ENCODE peak calls at places on chromosomes 3 and 15, in nine cellular contexts. Y is EL; C is GM12878; U is mesothelial cell of epicardium; Z is gastrocnemius medialis; J is AG08395; L is iris pigment epithelial cell; G is anterior cingulate cortex; V is activated CD4-positive, alpha-beta T cell treated with anti-CD3 and anti-CD28 coated beads, Interleukin-2, amount 50 U/mL, for 24 hours. P is an unnamed sample.
A peak's percentile ranks its signal among the peaks of the same experiment; 100 is the strongest.

GRCh38 chr3:155335955-155336354 is 42.5 kb upstream of the STRIT1 start:
- DNase-seq in V (no peak), J (no peak), C (peak; percentile 49), L (no peak), U (no peak), Z (no peak), G (no peak), Y (no peak), P (no peak)

GRCh38 chr15:48090115-48090514 is 30.7 kb upstream of the SLC24A5 start:
- DNase-seq in J (no peak), V (no peak), Y (no peak), Z (no peak), L (no peak), U (no peak), C (no peak), G (no peak), P (no peak)

GRCh38 chr15:67762610-67763368 is 62.5 kb upstream of the SKOR1 start:
- DNase-seq in U (no peak), Z (no peak), C (peak; percentile 85), G (no peak), J (peak; percentile 58), L (peak; percentile 58), Y (peak; percentile 3), V (peak; percentile 27), P (no peak)

GRCh38 chr15:39127925-39128617 is 452.8 kb upstream of the THBS1 start:
- DNase-seq in L (peak; percentile 94), Y (peak; percentile 93), V (no peak), G (no peak), U (no peak), J (peak; percentile 72), C (no peak), Z (no peak), P (peak; percentile 69)

GRCh38 chr15:58229297-58229768 is 91.2 kb downstream of the AQP9 start:
- DNase-seq in C (no peak), L (peak; percentile 8), Z (no peak), Y (no peak), J (peak; percentile 18), G (peak; percentile 54), U (no peak), V (no peak), P (no peak)

GRCh38 chr15:48478581-48478980 is 147.4 kb downstream of the DUT start:
- DNase-seq in L (peak; percentile 77), J (no peak), U (no peak), C (no peak), Z (no peak), Y (no peak), G (no peak), V (no peak), P (no peak)

GRCh38 chr3:8600457-8600856 is 44.1 kb downstream of the SSUH2 start:
- DNase-seq in J (no peak), Z (no peak), Y (no peak), C (no peak), U (no peak), V (no peak), G (no peak), L (no peak), P (no peak)

GRCh38 chr3:194779729-194780224 is 94.1 kb downstream of the FAM43A start:
- DNase-seq in L (peak; percentile 23), J (peak; percentile 32), Z (no peak), C (no peak), Y (peak; percentile 74), V (no peak), G (no peak), U (no peak), P (no peak)

GRCh38 chr15:75024102-75024636 is 779 bp downstream of the PPCDC start:
- DNase-seq in L (peak; percentile 39), U (no peak), Y (peak; percentile 27), C (no peak), G (no peak), V (no peak), J (peak; percentile 41), Z (peak; percentile 65), P (peak; percentile 16)

GRCh38 chr3:186171528-186171927 is 62.6 kb upstream of the ETV5 start:
- DNase-seq in Z (no peak), G (no peak), Y (no peak), U (no peak), J (no peak), V (no peak), L (no peak), C (no peak), P (no peak)

GRCh38 chr3:157542711-157543485 is 39.7 kb upstream of the VEPH1 start:
- DNase-seq in U (peak; percentile 64), G (no peak), V (no peak), L (peak; percentile 62), Z (peak; percentile 71), J (peak; percentile 82), C (no peak), Y (peak; percentile 79), P (peak; percentile 51)

GRCh38 chr3:177131927-177132636 is 65.2 kb downstream of the TBL1XR1 start:
- DNase-seq in J (no peak), C (no peak), Z (no peak), G (no peak), Y (no peak), L (no peak), V (no peak), U (no peak), P (no peak)

GRCh38 chr3:104685492-104685891 is 681.2 kb upstream of the ALCAM start:
- DNase-seq in U (no peak), V (no peak), G (no peak), C (no peak), Z (no peak), J (no peak), L (no peak), Y (no peak), P (no peak)

GRCh38 chr3:4376499-4376898 is 73.3 kb downstream of the SETMAR start:
- DNase-seq in Y (no peak), U (no peak), J (peak; percentile 29), V (no peak), L (peak; percentile 39), G (no peak), Z (no peak), C (no peak), P (no peak)

GRCh38 chr3:18351823-18352744 is 73.1 kb downstream of the SATB1 start:
- DNase-seq in Z (no peak), V (no peak), C (no peak), G (no peak), L (no peak), Y (no peak), U (no peak), J (no peak), P (no peak)

GRCh38 chr15:58267026-58267425 is 128.8 kb downstream of the AQP9 start:
- DNase-seq in L (no peak), J (no peak), V (no peak), Y (no peak), Z (no peak), U (no peak), G (no peak), C (no peak), P (no peak)

GRCh38 chr15:70833897-70834765 is 19.8 kb downstream of the LARP6 start:
- DNase-seq in U (no peak), C (no peak), V (no peak), Z (peak; percentile 56), L (peak; percentile 80), Y (peak; percentile 82), J (peak; percentile 52), G (no peak), P (no peak)

GRCh38 chr3:193637831-193638230 is 44.8 kb downstream of the OPA1 start:
- DNase-seq in V (no peak), J (no peak), C (no peak), L (no peak), Y (no peak), Z (no peak), U (no peak), G (no peak), P (no peak)

GRCh38 chr3:101065962-101066361 is 72.7 kb upstream of the ABI3BP start:
- DNase-seq in U (no peak), C (no peak), V (no peak), Z (no peak), L (peak; percentile 97), Y (peak; percentile 91), J (peak; percentile 73), G (no peak), P (no peak)

GRCh38 chr3:58013973-58014649 is 5.9 kb downstream of the FLNB start:
- DNase-seq in J (peak; percentile 97), Y (peak; percentile 98), G (peak; percentile 16), Z (peak; percentile 35), U (peak; percentile 76), C (no peak), L (peak; percentile 84), V (no peak), P (no peak)

GRCh38 chr15:57878573-57878972 is 172.1 kb downstream of the POLR2M start:
- DNase-seq in J (no peak), G (no peak), Z (no peak), C (no peak), Y (peak; percentile 57), L (peak; percentile 36), V (no peak), U (no peak), P (no peak)

GRCh38 chr15:64767203-64767602 is 8.2 kb downstream of the RBPMS2 start:
- DNase-seq in C (no peak), G (no peak), J (no peak), Y (no peak), Z (no peak), U (no peak), V (no peak), L (no peak), P (no peak)

GRCh38 chr15:70154440-70155347 is 57.0 kb upstream of the TLE3 start:
- DNase-seq in V (no peak), J (no peak), C (no peak), Z (no peak), U (no peak), G (no peak), L (peak; percentile 85), Y (no peak), P (peak; percentile 85)

GRCh38 chr3:128726691-128727031 is 678 bp downstream of the RAB7A start:
- DNase-seq in J (peak; percentile 54), G (peak; percentile 10), C (no peak), U (peak; percentile 39), Y (peak; percentile 78), L (peak; percentile 84), V (no peak), Z (peak; percentile 72), P (peak; percentile 45)

GRCh38 chr3:107986505-107986904 is 104.3 kb downstream of the CD47 start:
- DNase-seq in Z (no peak), L (no peak), G (no peak), V (no peak), U (no peak), C (no peak), Y (no peak), J (no peak), P (no peak)

GRCh38 chr3:197007296-197007940 is 22.2 kb downstream of the MELTF start:
- DNase-seq in Z (no peak), L (no peak), U (no peak), G (no peak), Y (no peak), V (no peak), C (no peak), J (no peak), P (peak; percentile 34)

GRCh38 chr15:43920815-43921214 is 94.0 kb downstream of the WDR76 start:
- DNase-seq in Y (no peak), U (no peak), L (peak; percentile 66), C (no peak), G (no peak), J (no peak), Z (no peak), V (no peak), P (no peak)

GRCh38 chr3:114272271-114272670 is 21.6 kb upstream of the TIGIT start:
- DNase-seq in G (no peak), Z (no peak), J (no peak), V (no peak), Y (no peak), U (no peak), C (no peak), L (peak; percentile 26), P (no peak)

GRCh38 chr15:63765338-63765737 is 68.4 kb downstream of the HERC1 start:
- DNase-seq in C (no peak), Y (no peak), Z (no peak), V (no peak), G (no peak), U (no peak), J (no peak), L (no peak), P (no peak)

GRCh38 chr3:13026534-13026933 is 46.7 kb downstream of the IQSEC1 start:
- DNase-seq in G (no peak), L (no peak), V (no peak), J (no peak), U (no peak), C (no peak), Y (no peak), Z (no peak), P (no peak)